ENCODE peak calls at places on chromosomes 5 and 9, in seven cellular contexts. D is effector memory CD8-positive, alpha-beta T cell; R is T-helper 17 cell; P is cardiac muscle cell; V is NCI-H1930; I is upper lobe of right lung; H is neural crest cell. W is an unnamed sample.
A peak's percentile ranks its signal among the peaks of the same experiment; 100 is the strongest.

GRCh38 chr5:51225671-51226419 is 157.4 kb upstream of the ISL1 start:
- DNase-seq in D (no peak), R (no peak), P (no peak), V (no peak), I (no peak), H (no peak), W (no peak)

GRCh38 chr5:141560725-141561483 is 57.9 kb downstream of the DIAPH1 start:
- DNase-seq in D (no peak), R (no peak), P (peak; percentile 99), V (peak; percentile 62), I (peak; percentile 71), H (peak; percentile 67), W (peak; percentile 19)

GRCh38 chr9:73527521-73527920 is 375.9 kb downstream of the ANXA1 start:
- DNase-seq in D (no peak), R (no peak), P (no peak), V (no peak), I (no peak), H (no peak), W (no peak)

GRCh38 chr5:32190094-32190493 is 16.0 kb upstream of the GOLPH3 start:
- DNase-seq in D (no peak), R (no peak), P (peak; percentile 98), V (no peak), I (no peak), H (no peak), W (no peak)

GRCh38 chr5:1513326-1514026 is 10.3 kb downstream of the LPCAT1 start:
- DNase-seq in D (no peak), R (no peak), P (no peak), V (no peak), I (peak; percentile 55), H (no peak), W (no peak)

GRCh38 chr9:121284733-121285451 is 16.9 kb downstream of the GSN start:
- DNase-seq in D (no peak), R (no peak), P (no peak), V (no peak), I (peak; percentile 54), H (no peak), W (no peak)

GRCh38 chr5:14182761-14183160 is 39.6 kb downstream of the TRIO start:
- DNase-seq in D (no peak), R (no peak), P (no peak), V (no peak), I (no peak), H (no peak), W (no peak)

GRCh38 chr5:138696501-138696900 is 56.7 kb upstream of the CTNNA1 start:
- DNase-seq in D (no peak), R (no peak), P (peak; percentile 82), V (no peak), I (no peak), H (no peak), W (no peak)

GRCh38 chr5:5323551-5323950 is 98.9 kb upstream of the ICE1 start:
- DNase-seq in D (no peak), R (no peak), P (no peak), V (no peak), I (no peak), H (no peak), W (no peak)

GRCh38 chr9:128629852-128630545 is 26.6 kb downstream of the DYNC2I2 start:
- DNase-seq in D (no peak), R (no peak), P (no peak), V (no peak), I (no peak), H (no peak), W (no peak)

GRCh38 chr5:177260961-177261360 is 42.6 kb downstream of the RAB24 start:
- DNase-seq in D (no peak), R (no peak), P (no peak), V (no peak), I (no peak), H (no peak), W (no peak)

GRCh38 chr5:90940227-90940995 is 381.8 kb downstream of the ADGRV1 start:
- DNase-seq in D (peak; percentile 34), R (no peak), P (peak; percentile 33), V (no peak), I (no peak), H (peak; percentile 5), W (no peak)

GRCh38 chr9:116639251-116639741 is 47.8 kb upstream of the TRIM32 start:
- DNase-seq in D (no peak), R (no peak), P (peak; percentile 33), V (no peak), I (no peak), H (no peak), W (no peak)

W was measured in hypothalamus.